ENCODE peak calls at places on chromosomes 12 and 14, in seven cellular contexts. H is left ventricle myocardium inferior, C is GM23338, R is dorsolateral prefrontal cortex, A is A549, X is fibroblast of lung, U is upper lobe of left lung. E is an unnamed sample.

GRCh38 chr12:13167226-13167625 is 29.3 kb upstream of the EMP1 start:
- DNase-seq in H (no peak), C (no peak), R (no peak), A (no peak), X (peak), U (no peak), E (no peak)

GRCh38 chr14:86675059-86675458 is 1145.1 kb downstream of the FLRT2 start:
- DNase-seq in H (no peak), C (peak), R (no peak), A (no peak), X (no peak), U (no peak), E (no peak)

GRCh38 chr12:69509308-69509736 is 39.1 kb downstream of the FRS2 start:
- DNase-seq in H (no peak), C (no peak), R (no peak), A (no peak), X (peak), U (no peak), E (no peak)

GRCh38 chr14:104428333-104428851 is 151.2 kb upstream of the C14orf180 start:
- DNase-seq in H (no peak), C (no peak), R (peak), A (no peak), X (no peak), U (peak), E (no peak)

GRCh38 chr12:5031242-5031641 is 12.4 kb upstream of the KCNA5 start:
- DNase-seq in H (no peak), C (no peak), R (no peak), A (no peak), X (no peak), U (no peak), E (no peak)

GRCh38 chr12:6945613-6946012 is 1.8 kb downstream of the C12orf57 start:
- DNase-seq in H (no peak), C (no peak), R (no peak), A (no peak), X (no peak), U (no peak), E (no peak)

GRCh38 chr12:121765573-121765972 is 27.9 kb downstream of the RHOF start:
- DNase-seq in H (no peak), C (no peak), R (no peak), A (no peak), X (peak), U (no peak), E (no peak)

GRCh38 chr12:106296179-106296877 is 6.2 kb upstream of the TCP11L2 start:
- DNase-seq in H (no peak), C (no peak), R (no peak), A (peak), X (peak), U (no peak), E (no peak)

GRCh38 chr12:59500915-59501314 is 94.9 kb upstream of the SLC16A7 start:
- DNase-seq in H (no peak), C (no peak), R (no peak), A (no peak), X (no peak), U (no peak), E (no peak)

GRCh38 chr14:34548472-34548981 is 9.0 kb upstream of the EAPP start:
- DNase-seq in H (no peak), C (no peak), R (no peak), A (no peak), X (no peak), U (no peak), E (peak)

GRCh38 chr12:64760808-64761573 is 1.8 kb upstream of the GNS start:
- DNase-seq in H (no peak), C (no peak), R (no peak), A (no peak), X (no peak), U (no peak), E (no peak)

GRCh38 chr14:105317546-105317945 is 3.0 kb downstream of the PACS2 start:
- DNase-seq in H (peak), C (no peak), R (no peak), A (no peak), X (peak), U (no peak), E (no peak)

GRCh38 chr12:19681007-19681406 is 241.7 kb downstream of the AEBP2 start:
- DNase-seq in H (no peak), C (peak), R (no peak), A (no peak), X (no peak), U (no peak), E (no peak)

GRCh38 chr12:47686645-47687240 is 19.1 kb downstream of the RPAP3 start:
- DNase-seq in H (no peak), C (peak), R (no peak), A (peak), X (peak), U (no peak), E (peak)

GRCh38 chr12:74365178-74365964 is 172.3 kb upstream of the ATXN7L3B start:
- DNase-seq in H (no peak), C (peak), R (no peak), A (no peak), X (peak), U (no peak), E (no peak)

GRCh38 chr14:73888971-73889370 is 2.3 kb downstream of the ZNF410 start:
- DNase-seq in H (no peak), C (no peak), R (no peak), A (no peak), X (peak), U (no peak), E (no peak)

GRCh38 chr12:59928416-59928815 is 332.6 kb downstream of the SLC16A7 start:
- DNase-seq in H (no peak), C (no peak), R (no peak), A (no peak), X (peak), U (no peak), E (no peak)

GRCh38 chr12:79055926-79056674 is 191.5 kb downstream of the SYT1 start:
- DNase-seq in H (no peak), C (no peak), R (no peak), A (peak), X (peak), U (no peak), E (no peak)

GRCh38 chr14:91059576-91060471 is 617 bp downstream of the RPS6KA5 start:
- DNase-seq in H (no peak), C (peak), R (peak), A (peak), X (no peak), U (peak), E (peak)

GRCh38 chr12:121908702-121909101 is 9.7 kb upstream of the CFAP251 start:
- DNase-seq in H (no peak), C (no peak), R (no peak), A (no peak), X (no peak), U (no peak), E (no peak)

GRCh38 chr12:79775355-79776073 is 84.8 kb upstream of the PAWR start:
- DNase-seq in H (no peak), C (no peak), R (no peak), A (no peak), X (no peak), U (no peak), E (no peak)

DNA sequence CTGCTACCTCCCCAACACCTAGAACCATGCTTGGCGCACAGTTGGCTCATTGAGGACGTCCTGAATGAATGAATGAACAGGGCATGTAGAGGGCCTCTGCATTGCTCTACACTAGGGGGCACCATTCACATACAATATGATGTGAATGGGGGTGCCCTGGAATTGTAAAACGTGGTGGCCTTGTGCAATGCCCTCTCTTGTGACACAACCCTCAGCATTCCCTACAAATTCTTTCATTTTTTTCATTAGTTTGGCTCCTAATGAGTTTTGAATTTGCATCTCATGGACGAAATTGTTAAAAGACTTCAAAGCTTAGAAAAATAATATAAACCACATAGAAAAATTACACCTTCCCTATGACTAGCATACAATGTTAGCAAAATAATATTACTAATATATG is 2.3 kb upstream of the DIO2 start:
- DNase-seq in H (no peak), C (peak), R (no peak), A (peak), X (peak), U (no peak), E (no peak)
- TF ChIP-seq CTCF in H (peak), C (peak), R (peak), A (peak), X (peak), U (no peak), E (no peak)

DNA sequence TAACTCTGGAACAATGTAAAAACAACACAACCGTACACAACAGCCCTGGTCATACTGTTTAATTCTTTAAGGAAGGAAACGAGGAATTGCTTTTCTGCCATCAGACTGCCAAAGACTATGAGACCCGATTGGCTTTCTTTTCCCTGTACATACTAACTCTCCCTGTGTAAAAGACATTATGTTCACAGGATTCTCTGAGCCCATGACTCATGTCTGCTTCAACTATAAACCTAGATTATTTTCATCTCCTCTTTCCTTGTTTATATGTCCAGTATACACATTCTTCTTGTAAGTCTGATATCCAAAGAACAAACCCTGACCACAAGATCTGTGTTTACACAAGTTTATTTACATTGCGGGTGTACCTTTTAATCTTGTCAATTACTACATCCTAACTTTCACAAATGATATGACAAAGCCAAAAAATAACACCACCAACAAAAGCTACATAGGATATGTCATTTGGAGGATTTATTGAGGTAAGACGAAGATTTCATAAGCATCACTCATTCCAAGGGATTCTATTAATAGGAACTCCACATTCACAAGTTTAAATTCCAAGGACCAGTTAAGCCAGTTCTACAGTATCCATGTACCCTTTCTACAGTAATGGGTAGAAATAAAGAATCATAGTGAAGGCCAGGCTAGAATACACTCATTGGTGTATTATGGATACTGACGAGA is 67.3 kb downstream of the STXBP6 start:
- DNase-seq in H (no peak), C (no peak), R (no peak), A (no peak), X (peak), U (no peak), E (no peak)
- H3K27ac ChIP-seq in H (no peak), C (no peak), R (no peak), A (peak), X (no peak), U (peak), E (no peak)

GRCh38 chr12:107992870-107993451 is 136.1 kb upstream of the WSCD2 start:
- DNase-seq in H (no peak), C (peak), R (no peak), A (peak), X (peak), U (no peak), E (no peak)
- TF ChIP-seq CTCF in H (peak), C (peak), R (peak), A (peak), X (no peak), U (peak), E (no peak)

GRCh38 chr12:109469516-109469915 is 7.6 kb downstream of the KCTD10 start:
- DNase-seq in H (no peak), C (no peak), R (no peak), A (no peak), X (no peak), U (no peak), E (no peak)

GRCh38 chr12:109466305-109466704 is 10.8 kb downstream of the KCTD10 start:
- DNase-seq in H (no peak), C (no peak), R (no peak), A (no peak), X (no peak), U (no peak), E (no peak)

GRCh38 chr12:109466821-109467220 is 10.3 kb downstream of the KCTD10 start:
- DNase-seq in H (no peak), C (no peak), R (no peak), A (no peak), X (no peak), U (no peak), E (no peak)

GRCh38 chr12:109464642-109465351 is 12.3 kb downstream of the KCTD10 start:
- DNase-seq in H (no peak), C (no peak), R (no peak), A (no peak), X (no peak), U (no peak), E (no peak)

GRCh38 chr12:109467978-109468676 is 9.0 kb downstream of the KCTD10 start:
- DNase-seq in H (no peak), C (no peak), R (no peak), A (no peak), X (no peak), U (no peak), E (no peak)
- H3K27ac ChIP-seq in H (peak), C (no peak), R (no peak), A (no peak), X (no peak), U (peak), E (no peak)

E was measured in CD8-positive, alpha-beta T cell.